ENCODE peak calls at places on chromosomes 1 and 21, in five cellular contexts. One of them, this sample, is unnamed.

GRCh38 chr21:45847870-45848269 is 133.7 kb upstream of the COL6A1 start:
- DNase-seq in pancreas: no peak
- DNase-seq in fibroblast of lung: no peak
- DNase-seq in hepatic stellate cell: no peak
- DNase-seq in retina: no peak
- DNase-seq in this sample: no peak

GRCh38 chr1:198823626-198824025 is 184.8 kb downstream of the PTPRC start:
- DNase-seq in pancreas: no peak
- DNase-seq in fibroblast of lung: peak
- DNase-seq in hepatic stellate cell: no peak
- DNase-seq in retina: no peak
- DNase-seq in this sample: no peak

GRCh38 chr1:198967566-198967965 is 328.7 kb downstream of the PTPRC start:
- DNase-seq in pancreas: no peak
- DNase-seq in fibroblast of lung: peak
- DNase-seq in hepatic stellate cell: no peak
- DNase-seq in retina: no peak
- DNase-seq in this sample: no peak

GRCh38 chr1:184686540-184686939 is 68.1 kb downstream of the EDEM3 start:
- DNase-seq in pancreas: peak
- DNase-seq in fibroblast of lung: peak
- DNase-seq in hepatic stellate cell: no peak
- DNase-seq in retina: no peak
- DNase-seq in this sample: no peak

GRCh38 chr21:36163780-36164426 is 7.3 kb downstream of the DOP1B start:
- DNase-seq in pancreas: no peak
- DNase-seq in fibroblast of lung: no peak
- DNase-seq in hepatic stellate cell: no peak
- DNase-seq in retina: peak
- DNase-seq in this sample: no peak

GRCh38 chr1:36067871-36068270 is 16.0 kb upstream of the TEKT2 start:
- DNase-seq in pancreas: no peak
- DNase-seq in fibroblast of lung: no peak
- DNase-seq in hepatic stellate cell: no peak
- DNase-seq in retina: no peak
- DNase-seq in this sample: no peak

GRCh38 chr1:116483481-116484309 is 87.1 kb downstream of the CD58 start:
- DNase-seq in pancreas: no peak
- DNase-seq in fibroblast of lung: no peak
- DNase-seq in hepatic stellate cell: no peak
- DNase-seq in retina: no peak
- DNase-seq in this sample: no peak

GRCh38 chr1:209513226-209513625 is 70.3 kb upstream of the CAMK1G start:
- DNase-seq in pancreas: no peak
- DNase-seq in fibroblast of lung: peak
- DNase-seq in hepatic stellate cell: peak
- DNase-seq in retina: peak
- DNase-seq in this sample: no peak

GRCh38 chr1:175192630-175193338 is at the start of gene KIAA0040:
- DNase-seq in pancreas: peak
- DNase-seq in fibroblast of lung: no peak
- DNase-seq in hepatic stellate cell: peak
- DNase-seq in retina: peak
- DNase-seq in this sample: peak

GRCh38 chr1:59730302-59730701 is 84.4 kb upstream of the HOOK1 start:
- DNase-seq in pancreas: no peak
- DNase-seq in fibroblast of lung: peak
- DNase-seq in hepatic stellate cell: peak
- DNase-seq in retina: no peak
- DNase-seq in this sample: no peak

GRCh38 chr1:91731815-91732214 is 154.1 kb downstream of the TGFBR3 start:
- DNase-seq in pancreas: no peak
- DNase-seq in fibroblast of lung: no peak
- DNase-seq in hepatic stellate cell: no peak
- DNase-seq in retina: no peak
- DNase-seq in this sample: no peak

GRCh38 chr1:41811978-41812852 is 106.5 kb downstream of the HIVEP3 start:
- DNase-seq in pancreas: peak
- DNase-seq in fibroblast of lung: peak
- DNase-seq in hepatic stellate cell: peak
- DNase-seq in retina: peak
- DNase-seq in this sample: no peak

GRCh38 chr1:214632091-214632490 is 29.1 kb downstream of the CENPF start:
- DNase-seq in pancreas: no peak
- DNase-seq in fibroblast of lung: no peak
- DNase-seq in hepatic stellate cell: no peak
- DNase-seq in retina: no peak
- DNase-seq in this sample: no peak

GRCh38 chr1:241677171-241677570 is 25.1 kb downstream of the WDR64 start:
- DNase-seq in pancreas: no peak
- DNase-seq in fibroblast of lung: no peak
- DNase-seq in hepatic stellate cell: no peak
- DNase-seq in retina: no peak
- DNase-seq in this sample: no peak

GRCh38 chr1:43318831-43319230 is 18.0 kb downstream of the TIE1 start:
- DNase-seq in pancreas: no peak
- DNase-seq in fibroblast of lung: no peak
- DNase-seq in hepatic stellate cell: no peak
- DNase-seq in retina: no peak
- DNase-seq in this sample: no peak

GRCh38 chr1:152886090-152886489 is 8.0 kb downstream of the SMCP start:
- DNase-seq in pancreas: no peak
- DNase-seq in fibroblast of lung: peak
- DNase-seq in hepatic stellate cell: no peak
- DNase-seq in retina: no peak
- DNase-seq in this sample: no peak

GRCh38 chr1:218886472-218886871 is 287.2 kb upstream of the LYPLAL1 start:
- DNase-seq in pancreas: no peak
- DNase-seq in fibroblast of lung: peak
- DNase-seq in hepatic stellate cell: peak
- DNase-seq in retina: no peak
- DNase-seq in this sample: no peak

GRCh38 chr1:197736689-197737088 is 38.6 kb downstream of the DENND1B start:
- DNase-seq in pancreas: no peak
- DNase-seq in fibroblast of lung: peak
- DNase-seq in hepatic stellate cell: peak
- DNase-seq in retina: no peak
- DNase-seq in this sample: no peak

GRCh38 chr21:34603710-34604057 is 11.2 kb downstream of the RCAN1 start:
- DNase-seq in pancreas: no peak
- DNase-seq in fibroblast of lung: no peak
- DNase-seq in hepatic stellate cell: no peak
- DNase-seq in retina: no peak
- DNase-seq in this sample: no peak

GRCh38 chr1:25431495-25432363 is 1.0 kb downstream of the MACO1 start:
- DNase-seq in pancreas: peak
- DNase-seq in fibroblast of lung: no peak
- DNase-seq in hepatic stellate cell: no peak
- DNase-seq in retina: peak
- DNase-seq in this sample: no peak

GRCh38 chr1:94887603-94888171 is 39.2 kb downstream of the CNN3 start:
- DNase-seq in pancreas: no peak
- DNase-seq in fibroblast of lung: no peak
- DNase-seq in hepatic stellate cell: no peak
- DNase-seq in retina: no peak
- DNase-seq in this sample: no peak

GRCh38 chr1:171625225-171625624 is 3.2 kb downstream of the MYOCOS start:
- DNase-seq in pancreas: no peak
- DNase-seq in fibroblast of lung: no peak
- DNase-seq in hepatic stellate cell: no peak
- DNase-seq in retina: no peak
- DNase-seq in this sample: no peak

GRCh38 chr1:7299329-7299799 is 471.7 kb upstream of the VAMP3 start:
- DNase-seq in pancreas: peak
- DNase-seq in fibroblast of lung: peak
- DNase-seq in hepatic stellate cell: peak
- DNase-seq in retina: no peak
- DNase-seq in this sample: no peak

GRCh38 chr1:109556563-109556962 is 8.1 kb downstream of the GNAI3 start:
- DNase-seq in pancreas: no peak
- DNase-seq in fibroblast of lung: no peak
- DNase-seq in hepatic stellate cell: no peak
- DNase-seq in retina: no peak
- DNase-seq in this sample: no peak

GRCh38 chr1:30085814-30086770 is 637.3 kb downstream of the MATN1 start:
- DNase-seq in pancreas: no peak
- DNase-seq in fibroblast of lung: peak
- DNase-seq in hepatic stellate cell: peak
- DNase-seq in retina: peak
- DNase-seq in this sample: no peak

GRCh38 chr1:212901290-212901689 is 43.2 kb downstream of the FLVCR1 start:
- DNase-seq in pancreas: no peak
- DNase-seq in fibroblast of lung: no peak
- DNase-seq in hepatic stellate cell: no peak
- DNase-seq in retina: no peak
- DNase-seq in this sample: no peak

GRCh38 chr1:192461684-192462083 is 113.9 kb upstream of the RGS1 start:
- DNase-seq in pancreas: no peak
- DNase-seq in fibroblast of lung: no peak
- DNase-seq in hepatic stellate cell: no peak
- DNase-seq in retina: no peak
- DNase-seq in this sample: no peak

GRCh38 chr1:94550396-94550795 is 8.8 kb upstream of the F3 start:
- DNase-seq in pancreas: no peak
- DNase-seq in fibroblast of lung: no peak
- DNase-seq in hepatic stellate cell: no peak
- DNase-seq in retina: no peak
- DNase-seq in this sample: no peak

GRCh38 chr1:110425196-110425595 is 17.7 kb upstream of the LAMTOR5 start:
- DNase-seq in pancreas: no peak
- DNase-seq in fibroblast of lung: no peak
- DNase-seq in hepatic stellate cell: no peak
- DNase-seq in retina: no peak
- DNase-seq in this sample: no peak

GRCh38 chr21:41668051-41668541 is 98.8 kb downstream of the RIPK4 start:
- DNase-seq in pancreas: no peak
- DNase-seq in fibroblast of lung: no peak
- DNase-seq in hepatic stellate cell: no peak
- DNase-seq in retina: no peak
- DNase-seq in this sample: no peak

GRCh38 chr1:186244825-186245224 is 130.2 kb downstream of the TPR start:
- DNase-seq in pancreas: no peak
- DNase-seq in fibroblast of lung: no peak
- DNase-seq in hepatic stellate cell: no peak
- DNase-seq in retina: no peak
- DNase-seq in this sample: no peak

GRCh38 chr1:116954450-116954849 is 44.7 kb downstream of the PTGFRN start:
- DNase-seq in pancreas: no peak
- DNase-seq in fibroblast of lung: no peak
- DNase-seq in hepatic stellate cell: no peak
- DNase-seq in retina: no peak
- DNase-seq in this sample: no peak

GRCh38 chr1:18204568-18204967 is 97.0 kb downstream of the IGSF21 start:
- DNase-seq in pancreas: no peak
- DNase-seq in fibroblast of lung: no peak
- DNase-seq in hepatic stellate cell: no peak
- DNase-seq in retina: no peak
- DNase-seq in this sample: no peak

GRCh38 chr1:248873993-248874671 is 15.2 kb upstream of the ZNF692 start:
- DNase-seq in pancreas: peak
- DNase-seq in fibroblast of lung: peak
- DNase-seq in hepatic stellate cell: peak
- DNase-seq in retina: peak
- DNase-seq in this sample: peak

This sample was measured in CD14-positive monocyte.